ENCODE peak calls at places on chromosomes 11 and 22, in five cellular contexts. O, X, I, L and W are unnamed samples.

GRCh38 chr22:32764330-32765116 is 37.0 kb upstream of the TIMP3 start:
- DNase-seq in O (no peak), X (peak; percentile 66), I (no peak), L (peak; percentile 86), W (no peak)

GRCh38 chr11:59615132-59615636 is 390 bp downstream of the OSBP start:
- DNase-seq in O (peak; percentile 28), X (peak; percentile 9), I (no peak), L (peak; percentile 89), W (no peak)

GRCh38 chr11:9061807-9062206 is 29.6 kb downstream of the SCUBE2 start:
- DNase-seq in O (no peak), X (no peak), I (no peak), L (no peak), W (no peak)

GRCh38 chr11:1639102-1639620 is 9.6 kb downstream of the KRTAP5-5 start:
- DNase-seq in O (no peak), X (no peak), I (no peak), L (no peak), W (no peak)

GRCh38 chr11:79332017-79332416 is 108.8 kb downstream of the TENM4 start:
- DNase-seq in O (no peak), X (no peak), I (no peak), L (no peak), W (no peak)

GRCh38 chr11:34292546-34292945 is 65.3 kb downstream of the ABTB2 start:
- DNase-seq in O (no peak), X (no peak), I (no peak), L (no peak), W (no peak)

GRCh38 chr11:94681140-94681539 is 87.0 kb upstream of the AMOTL1 start:
- DNase-seq in O (no peak), X (no peak), I (peak; percentile 8), L (no peak), W (no peak)

GRCh38 chr22:24510694-24511625 is 15.8 kb downstream of the UPB1 start:
- DNase-seq in O (no peak), X (no peak), I (no peak), L (no peak), W (no peak)

GRCh38 chr11:61627831-61628753 is 47.2 kb upstream of the SYT7 start:
- DNase-seq in O (peak; percentile 67), X (peak; percentile 26), I (no peak), L (no peak), W (peak; percentile 63)

GRCh38 chr11:69642549-69642912 is 1.6 kb downstream of the CCND1 start:
- DNase-seq in O (no peak), X (no peak), I (no peak), L (peak; percentile 79), W (no peak)

GRCh38 chr22:37534445-37534844 is 15.2 kb upstream of the CARD10 start:
- DNase-seq in O (no peak), X (no peak), I (no peak), L (no peak), W (no peak)

GRCh38 chr22:49789289-49790141 is 38.2 kb downstream of the BRD1 start:
- DNase-seq in O (no peak), X (peak; percentile 42), I (no peak), L (peak; percentile 81), W (no peak)

GRCh38 chr11:44760917-44761545 is 34.3 kb downstream of the TSPAN18 start:
- DNase-seq in O (peak; percentile 71), X (peak; percentile 56), I (no peak), L (peak; percentile 71), W (peak; percentile 69)

GRCh38 chr11:80074837-80075236 is 634.0 kb upstream of the TENM4 start:
- DNase-seq in O (no peak), X (no peak), I (no peak), L (no peak), W (no peak)

GRCh38 chr11:11568651-11569229 is 53.1 kb downstream of the GALNT18 start:
- DNase-seq in O (no peak), X (no peak), I (no peak), L (no peak), W (no peak)

GRCh38 chr22:50293441-50294318 is 13.8 kb downstream of the PLXNB2 start:
- DNase-seq in O (no peak), X (no peak), I (no peak), L (no peak), W (peak; percentile 72)

GRCh38 chr11:18523079-18523478 is 3.7 kb downstream of the TSG101 start:
- DNase-seq in O (no peak), X (no peak), I (no peak), L (no peak), W (no peak)

GRCh38 chr11:13667245-13667644 is 1.2 kb upstream of the FAR1 start:
- DNase-seq in O (no peak), X (no peak), I (no peak), L (no peak), W (no peak)

GRCh38 chr11:10381730-10382129 is 73.3 kb upstream of the AMPD3 start:
- DNase-seq in O (no peak), X (no peak), I (no peak), L (no peak), W (no peak)

GRCh38 chr11:113193894-113194293 is 120.5 kb upstream of the TTC12 start:
- DNase-seq in O (no peak), X (peak; percentile 48), I (no peak), L (no peak), W (no peak)

GRCh38 chr22:41009222-41009948 is 58.2 kb downstream of the RBX1 start:
- DNase-seq in O (no peak), X (no peak), I (no peak), L (no peak), W (no peak)

GRCh38 chr22:37249946-37250345 is 5.9 kb upstream of the RAC2 start:
- DNase-seq in O (no peak), X (no peak), I (no peak), L (peak; percentile 59), W (no peak)

GRCh38 chr11:15590131-15590530 is 475.4 kb downstream of the INSC start:
- DNase-seq in O (no peak), X (no peak), I (no peak), L (no peak), W (no peak)

GRCh38 chr22:41446057-41446501 is 522 bp downstream of the TOB2 start:
- DNase-seq in O (no peak), X (no peak), I (no peak), L (no peak), W (no peak)

GRCh38 chr22:37329239-37330140 is 47.2 kb downstream of the CYTH4 start:
- DNase-seq in O (no peak), X (no peak), I (no peak), L (no peak), W (no peak)

GRCh38 chr11:7227724-7228123 is 24.0 kb upstream of the SYT9 start:
- DNase-seq in O (no peak), X (no peak), I (peak; percentile 53), L (no peak), W (no peak)

GRCh38 chr22:47101321-47101885 is 339.0 kb downstream of the TBC1D22A start:
- DNase-seq in O (no peak), X (no peak), I (no peak), L (peak; percentile 67), W (no peak)

GRCh38 chr11:133122260-133122659 is 410.0 kb downstream of the OPCML start:
- DNase-seq in O (no peak), X (no peak), I (peak; percentile 74), L (no peak), W (no peak)

GRCh38 chr11:113242767-113243397 is 71.5 kb upstream of the TTC12 start:
- DNase-seq in O (no peak), X (peak; percentile 5), I (no peak), L (no peak), W (no peak)

GRCh38 chr11:32145282-32145681 is 54.4 kb downstream of the RCN1 start:
- DNase-seq in O (no peak), X (no peak), I (peak; percentile 83), L (no peak), W (no peak)

GRCh38 chr11:12167098-12167999 is 57.0 kb downstream of the MICAL2 start:
- DNase-seq in O (peak; percentile 63), X (no peak), I (no peak), L (no peak), W (peak; percentile 43)

GRCh38 chr11:128422576-128423370 is 164.6 kb downstream of the ETS1 start:
- DNase-seq in O (no peak), X (no peak), I (no peak), L (no peak), W (no peak)
- TF ChIP-seq POLR2A in O (no peak), X (no peak), I (no peak), L (no peak), W (no peak)

GRCh38 chr11:46616551-46617450 is at the start of gene HARBI1:
- DNase-seq in O (peak; percentile 86), X (peak; percentile 69), I (peak; percentile 95), L (peak; percentile 94), W (peak; percentile 96)
- TF ChIP-seq POLR2A in O (peak; percentile 85), X (peak; percentile 39), I (peak; percentile 40), L (peak; percentile 38), W (peak; percentile 92)

GRCh38 chr11:65404638-65405339 is 17.8 kb upstream of the NEAT1 start:
- DNase-seq in O (no peak), X (no peak), I (no peak), L (no peak), W (no peak)

GRCh38 chr11:65401803-65402248 is 15.4 kb downstream of the FRMD8 start:
- DNase-seq in O (no peak), X (no peak), I (no peak), L (no peak), W (no peak)

GRCh38 chr11:65404210-65404609 is 17.8 kb downstream of the FRMD8 start:
- DNase-seq in O (no peak), X (no peak), I (no peak), L (no peak), W (no peak)

GRCh38 chr11:65402790-65403189 is 16.4 kb downstream of the FRMD8 start:
- DNase-seq in O (no peak), X (no peak), I (no peak), L (no peak), W (no peak)

DNA sequence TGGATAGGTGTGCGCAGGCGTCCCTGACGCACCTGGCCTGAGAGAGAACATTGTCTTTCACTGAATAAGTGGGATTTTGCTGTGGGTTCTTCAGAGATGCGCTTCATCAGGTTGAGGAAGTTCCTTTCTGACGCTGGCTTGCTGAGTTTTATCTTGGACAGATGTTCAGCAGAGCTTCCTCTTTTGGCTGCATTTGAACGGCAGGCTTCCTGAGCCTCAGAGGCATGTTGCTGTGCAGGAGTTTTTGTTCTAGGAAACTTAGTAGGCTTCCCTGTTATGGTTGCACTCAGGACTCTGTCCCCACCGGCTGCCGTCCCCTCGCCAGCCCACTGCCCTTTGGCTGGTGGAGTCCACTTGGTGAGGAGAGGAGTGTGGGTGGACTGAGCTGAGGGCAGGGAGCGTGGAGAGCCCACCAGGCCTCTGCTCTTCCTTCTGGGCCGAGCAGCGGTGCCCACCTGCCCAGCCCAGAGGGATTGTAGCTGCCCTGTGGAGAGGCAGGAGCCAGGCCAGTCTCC is 17.2 kb downstream of the FRMD8 start:
- DNase-seq in O (no peak), X (no peak), I (no peak), L (no peak), W (no peak)
- TF ChIP-seq POLR2A in O (no peak), X (no peak), I (no peak), L (no peak), W (no peak)

GRCh38 chr22:17369553-17370035 is 334 bp downstream of the CECR2 start:
- DNase-seq in O (no peak), X (no peak), I (no peak), L (peak; percentile 60), W (no peak)

GRCh38 chr22:17370766-17371181 is 1.5 kb downstream of the CECR2 start:
- DNase-seq in O (no peak), X (no peak), I (no peak), L (peak; percentile 3), W (no peak)

GRCh38 chr22:17370036-17370765 is 941 bp downstream of the CECR2 start:
- DNase-seq in O (no peak), X (no peak), I (no peak), L (peak; percentile 57), W (no peak)

GRCh38 chr22:17368144-17368726 is 1.0 kb upstream of the CECR2 start:
- DNase-seq in O (no peak), X (no peak), I (no peak), L (no peak), W (no peak)

GRCh38 chr22:17368727-17369552 is at the start of gene CECR2:
- DNase-seq in O (no peak), X (peak; percentile 12), I (no peak), L (peak; percentile 74), W (no peak)
- TF ChIP-seq POLR2A in O (no peak), X (no peak), I (no peak), L (no peak), W (no peak)